ENCODE peak calls at places on chromosomes 1 and 21, in four cellular contexts. T is HCT116, U is K562, Y is H1. W is an unnamed sample.
A peak's percentile ranks its signal among the peaks of the same experiment; 100 is the strongest.

GRCh38 chr1:229117664-229118300 is 153.1 kb upstream of the RAB4A start:
- DNase-seq in T (no peak), U (peak; percentile 16), Y (no peak), W (no peak)

GRCh38 chr1:30679976-30680305 is 43.4 kb downstream of the MATN1 start:
- DNase-seq in T (no peak), U (no peak), Y (no peak), W (no peak)

GRCh38 chr1:219784660-219785391 is 143.5 kb downstream of the SLC30A10 start:
- DNase-seq in T (no peak), U (no peak), Y (no peak), W (no peak)

GRCh38 chr1:197921235-197922069 is 4.3 kb downstream of the LHX9 start:
- DNase-seq in T (no peak), U (no peak), Y (peak; percentile 68), W (no peak)

GRCh38 chr1:170290971-170291370 is 145.2 kb downstream of the NTMT2 start:
- DNase-seq in T (no peak), U (no peak), Y (no peak), W (no peak)

GRCh38 chr1:77371396-77371795 is 89.6 kb downstream of the AK5 start:
- DNase-seq in T (no peak), U (no peak), Y (no peak), W (no peak)

GRCh38 chr1:60963167-60963909 is 119.0 kb upstream of the NFIA start:
- DNase-seq in T (no peak), U (no peak), Y (no peak), W (no peak)

GRCh38 chr1:56439610-56440264 is 139.6 kb downstream of the PLPP3 start:
- DNase-seq in T (no peak), U (no peak), Y (no peak), W (no peak)

GRCh38 chr1:9250586-9251381 is 16.2 kb downstream of the H6PD start:
- DNase-seq in T (no peak), U (no peak), Y (no peak), W (no peak)

GRCh38 chr1:3533051-3534048 is 78.0 kb downstream of the MEGF6 start:
- DNase-seq in T (no peak), U (peak; percentile 51), Y (peak; percentile 65), W (no peak)

GRCh38 chr1:19427087-19427781 is 58.1 kb downstream of the CAPZB start:
- DNase-seq in T (no peak), U (no peak), Y (no peak), W (no peak)

GRCh38 chr1:21651214-21652042 is 17.7 kb downstream of the RAP1GAP start:
- DNase-seq in T (no peak), U (peak; percentile 92), Y (no peak), W (no peak)

GRCh38 chr21:38840456-38841129 is 34.9 kb downstream of the ETS2 start:
- DNase-seq in T (no peak), U (no peak), Y (no peak), W (no peak)

GRCh38 chr1:243421784-243422183 is 165.9 kb downstream of the SDCCAG8 start:
- DNase-seq in T (no peak), U (peak; percentile 71), Y (no peak), W (no peak)

GRCh38 chr1:166117776-166118175 is 49.0 kb downstream of the FAM78B start:
- DNase-seq in T (no peak), U (no peak), Y (no peak), W (no peak)

GRCh38 chr1:166221316-166221715 is 54.5 kb upstream of the FAM78B start:
- DNase-seq in T (no peak), U (no peak), Y (no peak), W (no peak)

GRCh38 chr1:231613419-231614349 is 12.9 kb upstream of the DISC1 start:
- DNase-seq in T (no peak), U (no peak), Y (no peak), W (no peak)

GRCh38 chr1:34199927-34200326 is 23.2 kb downstream of the C1orf94 start:
- DNase-seq in T (peak; percentile 27), U (no peak), Y (no peak), W (no peak)

GRCh38 chr1:223558512-223558911 is 107.0 kb downstream of the CAPN8 start:
- DNase-seq in T (no peak), U (no peak), Y (no peak), W (no peak)

GRCh38 chr1:208919371-208919770 is 664.1 kb upstream of the CAMK1G start:
- DNase-seq in T (no peak), U (no peak), Y (no peak), W (no peak)

GRCh38 chr1:78070758-78071157 is 25.0 kb downstream of the GIPC2 start:
- DNase-seq in T (no peak), U (no peak), Y (no peak), W (no peak)

GRCh38 chr1:232227171-232227740 is 402.7 kb downstream of the SIPA1L2 start:
- DNase-seq in T (no peak), U (no peak), Y (no peak), W (peak; percentile 77)

GRCh38 chr1:226846801-226847200 is 23.6 kb upstream of the PSEN2 start:
- DNase-seq in T (no peak), U (no peak), Y (no peak), W (no peak)

GRCh38 chr21:17925000-17925610 is 105.9 kb upstream of the C21orf91 start:
- DNase-seq in T (peak; percentile 59), U (peak; percentile 76), Y (peak; percentile 66), W (peak; percentile 74)

GRCh38 chr21:41373253-41373652 is 11.4 kb downstream of the MX2 start:
- DNase-seq in T (no peak), U (no peak), Y (no peak), W (no peak)

GRCh38 chr21:17554619-17555472 is 42.0 kb downstream of the CXADR start:
- DNase-seq in T (no peak), U (peak; percentile 8), Y (no peak), W (no peak)

GRCh38 chr1:218658294-218658693 is 313.2 kb downstream of the TGFB2 start:
- DNase-seq in T (no peak), U (no peak), Y (no peak), W (no peak)

GRCh38 chr21:37749132-37749531 is 167.1 kb downstream of the KCNJ6 start:
- DNase-seq in T (no peak), U (no peak), Y (no peak), W (no peak)

DNA sequence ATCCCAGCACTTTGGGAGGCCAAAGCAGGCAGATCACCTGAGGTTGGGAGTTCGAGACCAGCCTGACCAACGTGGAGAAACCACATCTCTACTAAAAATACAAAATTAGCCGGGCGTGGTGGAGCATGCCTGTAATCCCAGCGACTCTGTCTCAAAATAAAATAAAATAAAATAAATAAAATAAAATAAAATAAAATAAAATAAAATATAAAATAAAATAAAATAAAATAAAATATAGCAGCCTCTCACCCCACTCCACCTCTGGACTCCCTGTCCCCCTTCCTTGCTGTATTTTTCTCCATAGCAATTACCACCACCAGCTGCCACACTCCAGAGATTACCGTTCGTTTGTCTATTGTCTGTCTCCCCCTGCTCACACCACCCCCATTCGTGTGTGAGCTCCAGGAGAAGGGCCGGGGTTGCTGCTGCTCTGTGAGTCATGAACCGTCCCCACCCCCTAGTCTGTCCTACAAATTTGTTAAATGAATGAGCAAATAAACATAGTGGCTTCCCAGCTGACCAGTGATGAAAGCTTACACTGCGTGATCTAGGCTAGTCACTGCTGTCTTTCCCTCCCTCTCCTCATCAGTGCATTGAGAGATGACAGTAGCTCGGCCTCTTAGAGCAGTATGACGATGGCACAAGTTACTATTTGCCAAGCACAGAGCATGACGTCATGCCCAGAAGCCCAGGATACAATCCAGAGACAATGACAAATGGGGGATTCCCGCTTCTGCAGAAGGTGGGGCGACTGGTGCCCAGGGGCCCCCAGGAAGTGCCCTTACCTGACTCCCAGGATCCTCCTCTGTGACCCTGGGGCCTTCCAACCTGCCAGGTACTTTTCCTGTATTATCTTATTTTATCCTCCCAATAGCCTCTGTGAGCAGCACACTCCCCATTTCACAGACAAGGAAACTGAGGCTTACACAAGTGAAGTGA is 8.3 kb upstream of the EPHA2 start:
- DNase-seq in T (no peak), U (peak; percentile 92), Y (peak; percentile 45), W (no peak)
- H3K9ac ChIP-seq in T (peak overlapping the region; percentile 36), U (peak overlapping the region; percentile 75), Y (no peak overlapping the region), W (no peak overlapping the region)

DNA sequence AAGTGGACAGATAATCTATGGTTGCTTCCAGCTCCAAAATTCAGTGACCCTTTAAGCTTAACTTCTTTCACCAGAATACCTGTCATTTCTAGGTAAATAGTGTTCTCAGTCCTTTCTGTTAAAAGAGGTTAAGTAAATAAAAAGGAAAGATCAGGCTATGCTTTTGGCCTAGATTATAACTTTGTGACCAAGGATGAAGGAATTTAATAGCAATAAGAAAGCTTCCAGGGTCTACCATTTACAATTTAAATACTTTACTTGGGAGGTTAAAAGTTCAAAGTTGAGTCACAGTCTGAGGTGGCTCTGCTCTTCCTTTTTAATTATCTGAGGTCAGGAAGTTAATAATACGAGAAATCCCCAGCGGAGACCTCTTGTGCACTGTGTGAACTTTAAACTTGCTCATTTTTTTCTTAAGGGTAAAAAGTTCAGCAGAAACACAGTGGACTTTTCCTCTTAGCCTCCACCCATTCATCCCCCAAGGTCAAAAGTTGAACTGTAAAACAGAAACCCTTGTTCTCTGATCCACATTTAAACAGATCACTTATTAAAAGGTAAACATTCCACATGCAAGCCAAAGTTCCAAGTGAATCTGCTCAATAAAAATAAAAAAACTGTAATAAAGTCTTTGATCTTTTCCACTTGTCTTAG is 187.1 kb downstream of the NRIP1 start:
- DNase-seq in T (no peak), U (peak; percentile 30), Y (no peak), W (no peak)
- TF ChIP-seq ZNF274 in T (no peak), U (no peak), Y (no peak), W (no peak)

DNA sequence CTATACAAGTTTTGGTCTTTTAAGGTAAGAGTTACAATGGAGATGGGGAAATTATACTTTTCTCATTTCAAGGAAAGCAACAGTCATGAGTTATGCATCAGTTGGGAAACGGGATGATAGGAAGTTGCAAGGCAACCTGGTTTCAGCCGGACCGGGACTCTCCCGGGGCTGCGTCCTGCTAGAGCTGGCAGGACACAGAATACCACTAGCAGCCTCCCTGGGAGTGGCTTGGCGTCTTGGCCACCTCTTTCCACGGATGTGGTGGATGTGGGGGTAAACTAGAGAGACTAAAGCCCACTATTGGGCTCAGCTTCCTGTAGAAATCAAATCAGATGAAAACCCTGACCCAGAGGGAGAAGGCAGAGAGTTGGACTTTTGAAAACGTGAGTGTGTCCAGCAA is 71.9 kb downstream of the ADARB1 start:
- DNase-seq in T (no peak), U (no peak), Y (no peak), W (no peak)
- H3K9ac ChIP-seq in T (no peak overlapping the region), U (no peak overlapping the region), Y (no peak overlapping the region), W (no peak overlapping the region)

GRCh38 chr1:193185861-193186714 is at the start of gene B3GALT2:
- DNase-seq in T (no peak), U (peak; percentile 26), Y (no peak), W (no peak)
- TF ChIP-seq ZNF274 in T (no peak), U (no peak), Y (no peak), W (no peak)